ENCODE peak calls at places on chromosomes 7 and 10, in nine cellular contexts. J, E, H, D, P, A, I, V and X are unnamed samples.

GRCh38 chr10:106609867-106610266 is 554.6 kb downstream of the SORCS1 start:
- DNase-seq in J (no peak), V (peak), E (no peak), I (no peak), P (no peak), H (peak), D (no peak), A (peak), X (no peak)

GRCh38 chr7:24381919-24382505 is 98.0 kb downstream of the NPY start:
- DNase-seq in P (peak), I (no peak), J (no peak), H (peak), D (no peak), A (peak), E (no peak), V (peak), X (no peak)

GRCh38 chr7:98251251-98251843 is 685 bp downstream of the TECPR1 start:
- DNase-seq in H (no peak), J (peak), V (peak), E (no peak), P (no peak), D (no peak), I (peak), A (peak), X (no peak)

GRCh38 chr7:15463801-15464761 is 97.7 kb downstream of the AGMO start:
- DNase-seq in H (no peak), D (no peak), E (no peak), A (peak), P (no peak), I (no peak), J (no peak), V (peak), X (no peak)

GRCh38 chr7:22445140-22445722 is 54.8 kb downstream of the STEAP1B start:
- DNase-seq in H (peak), I (no peak), A (no peak), D (peak), J (peak), V (peak), E (no peak), P (no peak), X (no peak)

GRCh38 chr7:47088329-47089067 is 493.4 kb downstream of the TNS3 start:
- DNase-seq in A (peak), E (no peak), P (peak), J (no peak), H (peak), D (peak), V (peak), I (no peak), X (no peak)

GRCh38 chr10:117503170-117503885 is 39.2 kb upstream of the EMX2 start:
- DNase-seq in A (peak), E (no peak), V (peak), I (no peak), J (no peak), D (no peak), P (no peak), H (peak), X (peak)

GRCh38 chr10:11298116-11298515 is 280.4 kb downstream of the CELF2 start:
- DNase-seq in P (no peak), I (no peak), D (no peak), A (peak), V (peak), E (no peak), J (no peak), H (no peak), X (no peak)

GRCh38 chr7:23472974-23473847 is 2.9 kb upstream of the IGF2BP3 start:
- DNase-seq in I (no peak), D (no peak), P (no peak), H (peak), V (no peak), E (no peak), J (peak), A (no peak), X (no peak)

GRCh38 chr10:7310076-7310475 is 100.8 kb downstream of the SFMBT2 start:
- DNase-seq in I (no peak), P (no peak), H (no peak), J (no peak), V (no peak), A (no peak), E (no peak), D (no peak), X (no peak)

GRCh38 chr10:102814873-102815661 is 22.1 kb downstream of the CYP17A1 start:
- DNase-seq in A (peak), E (no peak), V (peak), H (no peak), D (peak), I (no peak), P (peak), J (peak), X (no peak)

GRCh38 chr7:55132890-55133551 is 114.2 kb downstream of the EGFR start:
- DNase-seq in A (peak), P (peak), E (peak), J (peak), I (no peak), H (no peak), D (no peak), V (peak), X (peak)

GRCh38 chr10:79981356-79981672 is 32.4 kb upstream of the SFTPD start:
- DNase-seq in D (no peak), J (no peak), V (no peak), P (no peak), H (no peak), A (no peak), E (no peak), I (no peak), X (no peak)

GRCh38 chr7:22680482-22680901 is 46.5 kb upstream of the IL6 start:
- DNase-seq in J (no peak), A (no peak), E (no peak), I (no peak), P (no peak), D (no peak), H (no peak), V (no peak), X (no peak)

GRCh38 chr10:132462463-132463332 is 65.7 kb downstream of the PWWP2B start:
- DNase-seq in A (no peak), I (no peak), P (no peak), V (no peak), D (no peak), H (no peak), J (peak), E (no peak), X (no peak)

GRCh38 chr10:21495686-21496284 is 29.7 kb downstream of the SKIDA1 start:
- DNase-seq in H (peak), P (no peak), A (peak), J (peak), E (no peak), D (peak), I (peak), V (peak), X (no peak)

GRCh38 chr10:117131390-117132327 is 6.4 kb downstream of the VAX1 start:
- DNase-seq in I (no peak), V (no peak), J (no peak), D (no peak), P (no peak), H (peak), E (no peak), A (no peak), X (no peak)

GRCh38 chr10:28679941-28680752 is 2.8 kb downstream of the BAMBI start:
- DNase-seq in A (no peak), I (no peak), D (no peak), P (no peak), E (no peak), J (no peak), H (peak), V (peak), X (no peak)

GRCh38 chr10:102347236-102347828 is 48.2 kb upstream of the NFKB2 start:
- DNase-seq in A (peak), J (no peak), V (peak), E (no peak), H (peak), P (peak), D (peak), I (no peak), X (no peak)

GRCh38 chr7:155809947-155810606 is 2.2 kb downstream of the SHH start:
- DNase-seq in H (peak), P (no peak), A (no peak), V (no peak), D (no peak), E (no peak), J (no peak), I (no peak), X (no peak)

GRCh38 chr10:48682265-48682664 is 2.4 kb upstream of the WDFY4 start:
- DNase-seq in J (no peak), P (no peak), A (no peak), I (no peak), D (no peak), V (no peak), E (no peak), H (no peak), X (no peak)

GRCh38 chr7:29139191-29139590 is 7.1 kb downstream of the CPVL start:
- DNase-seq in I (no peak), H (no peak), A (peak), D (no peak), J (no peak), V (no peak), E (no peak), P (peak), X (no peak)

GRCh38 chr7:158263110-158263963 is 324.3 kb downstream of the PTPRN2 start:
- DNase-seq in J (no peak), E (no peak), V (no peak), A (no peak), P (no peak), I (no peak), H (no peak), D (no peak), X (no peak)

GRCh38 chr7:82358923-82359322 is 84.7 kb downstream of the CACNA2D1 start:
- DNase-seq in E (no peak), V (no peak), I (no peak), J (no peak), P (no peak), D (no peak), A (no peak), H (no peak), X (no peak)

GRCh38 chr7:158941821-158942605 is 85.7 kb downstream of the DYNC2I1 start:
- DNase-seq in A (no peak), J (no peak), H (no peak), P (no peak), I (no peak), E (no peak), D (no peak), V (no peak), X (no peak)

GRCh38 chr7:146414872-146415271 is 298.3 kb downstream of the CNTNAP2 start:
- DNase-seq in P (no peak), H (no peak), I (no peak), J (no peak), V (no peak), D (no peak), E (no peak), A (no peak), X (no peak)

GRCh38 chr7:2224491-2224928 is 8.2 kb downstream of the MAD1L1 start:
- DNase-seq in I (no peak), V (no peak), A (no peak), H (no peak), E (no peak), J (no peak), P (no peak), D (no peak), X (no peak)

GRCh38 chr10:114079421-114079820 is 35.8 kb downstream of the ADRB1 start:
- DNase-seq in V (no peak), I (no peak), E (no peak), P (no peak), D (no peak), A (no peak), H (no peak), J (no peak), X (no peak)

GRCh38 chr7:105649727-105650381 is 68.6 kb upstream of the EFCAB10 start:
- DNase-seq in E (peak), V (peak), A (peak), I (no peak), H (no peak), P (peak), J (no peak), D (no peak), X (no peak)

GRCh38 chr10:11024596-11024995 is 6.9 kb downstream of the CELF2 start:
- DNase-seq in I (no peak), J (no peak), V (peak), D (no peak), A (peak), E (no peak), H (no peak), P (no peak), X (no peak)

DNA sequence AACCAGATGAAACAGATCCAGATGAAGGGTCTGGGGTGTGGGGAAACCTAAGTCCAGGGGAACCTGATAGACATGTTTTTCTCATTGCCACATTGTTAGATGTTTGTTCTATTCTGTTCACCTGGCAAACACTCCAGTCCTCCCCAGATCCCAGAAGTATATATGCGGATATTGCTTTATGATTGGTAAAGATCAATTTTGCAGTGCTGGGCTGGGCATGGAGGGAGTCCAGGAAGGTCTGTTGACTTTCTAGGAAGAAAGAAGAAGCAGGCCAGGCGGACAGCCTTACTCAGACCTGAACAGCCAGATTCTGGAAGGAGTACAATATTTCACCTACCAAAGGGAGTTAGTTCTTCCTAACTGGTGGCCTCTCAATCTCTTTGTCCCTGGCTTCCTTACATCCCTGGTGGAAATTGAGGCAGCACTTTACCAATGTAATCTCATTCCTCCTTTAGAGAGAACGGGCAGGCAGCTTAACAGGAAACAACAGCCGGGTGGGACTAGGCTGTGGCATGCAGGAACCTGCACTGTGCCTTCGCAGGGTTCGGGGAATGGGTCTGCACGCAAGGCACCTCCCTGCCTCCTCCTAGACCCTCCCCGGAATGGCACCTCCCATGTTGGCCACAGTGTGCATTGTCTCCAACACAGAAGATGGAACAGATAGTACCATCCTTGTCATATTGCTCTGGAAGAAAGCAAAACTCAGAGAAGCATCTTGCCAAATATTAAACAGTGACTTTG is 931 bp downstream of the GIMAP6 start:
- DNase-seq in H (no peak), E (no peak), A (no peak), P (no peak), I (peak), J (no peak), D (peak), V (no peak), X (no peak)
- H3K4me3 ChIP-seq in H (no peak), E (no peak), A (no peak), P (no peak), I (peak), J (peak), D (peak), V (no peak), X (no peak)

GRCh38 chr7:20785211-20786048 is 1.3 kb downstream of the SP8 start:
- DNase-seq in H (peak), J (peak), P (no peak), E (no peak), V (no peak), I (no peak), D (no peak), A (no peak), X (no peak)

GRCh38 chr7:20784311-20785210 is 2.1 kb downstream of the SP8 start:
- DNase-seq in I (no peak), D (no peak), H (peak), P (no peak), A (peak), E (no peak), V (no peak), J (peak), X (no peak)

GRCh38 chr7:20783131-20783715 is 3.5 kb downstream of the SP8 start:
- DNase-seq in P (no peak), H (no peak), I (no peak), J (no peak), A (no peak), E (no peak), D (no peak), V (no peak), X (no peak)

GRCh38 chr7:20786049-20786412 is 655 bp downstream of the SP8 start:
- DNase-seq in D (no peak), H (no peak), A (no peak), V (no peak), I (no peak), P (no peak), E (no peak), J (no peak), X (no peak)

DNA sequence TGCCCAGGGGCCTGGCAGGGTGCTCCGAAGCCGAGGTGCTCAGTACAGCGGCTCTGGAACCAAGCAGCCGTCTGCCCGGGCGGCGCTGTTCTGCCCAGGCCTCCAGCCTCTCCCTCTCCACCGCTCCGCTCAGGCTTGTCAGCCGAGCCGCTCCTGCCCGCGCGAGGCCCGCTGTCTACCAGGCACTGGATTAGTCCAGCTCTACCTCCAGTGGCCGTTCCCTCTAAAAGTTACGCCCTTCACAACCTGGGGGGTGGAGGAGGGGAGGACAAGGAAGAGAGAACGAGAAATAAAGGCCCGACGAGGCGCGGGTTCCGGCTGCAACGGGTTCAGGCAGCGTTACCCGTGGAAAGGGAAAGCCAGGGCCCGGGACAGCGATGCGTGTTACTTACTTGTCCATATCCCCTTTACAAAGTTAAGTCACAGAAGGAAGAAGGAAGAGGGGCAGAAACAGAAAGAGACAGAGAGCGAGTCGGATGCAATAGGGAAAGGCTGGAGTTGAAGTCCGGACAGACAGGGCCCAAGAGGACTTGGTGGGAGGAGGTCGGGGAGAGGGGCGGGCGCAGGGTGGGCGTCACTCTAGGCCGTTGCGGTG is 2.9 kb downstream of the SP8 start:
- DNase-seq in H (peak), D (peak), J (peak), V (no peak), P (no peak), A (peak), I (no peak), E (no peak), X (no peak)
- TF ChIP-seq CTCF in H (peak), D (no peak), J (no peak), V (no peak), P (no peak), A (no peak), I (no peak), E (no peak), X (no peak)

DNA sequence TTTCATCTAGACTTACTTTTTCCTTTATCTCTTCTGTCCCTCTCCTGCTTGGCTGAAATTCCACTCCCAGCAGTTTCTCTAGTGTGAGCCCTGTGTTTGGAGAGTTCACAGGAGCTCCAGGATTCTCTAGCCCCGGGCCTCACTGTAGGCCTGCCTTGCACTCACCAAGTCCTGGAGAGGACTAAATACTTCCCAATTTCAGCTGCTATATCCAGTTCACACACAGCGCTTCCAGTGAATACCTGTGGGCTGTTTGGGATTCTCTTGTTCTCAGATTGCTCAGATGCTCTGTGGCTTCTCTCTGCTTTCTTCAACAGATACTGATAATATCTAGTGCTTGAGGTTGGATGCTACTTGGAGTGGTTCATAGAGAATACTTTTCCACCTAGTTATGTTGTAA is 46.0 kb downstream of the MINPP1 start:
- DNase-seq in D (no peak), I (no peak), E (no peak), H (peak), P (peak), J (no peak), V (peak), A (no peak), X (no peak)
- H3K4me3 ChIP-seq in D (no peak), I (no peak), E (no peak), H (no peak), P (no peak), J (no peak), V (no peak), A (no peak), X (no peak)

DNA sequence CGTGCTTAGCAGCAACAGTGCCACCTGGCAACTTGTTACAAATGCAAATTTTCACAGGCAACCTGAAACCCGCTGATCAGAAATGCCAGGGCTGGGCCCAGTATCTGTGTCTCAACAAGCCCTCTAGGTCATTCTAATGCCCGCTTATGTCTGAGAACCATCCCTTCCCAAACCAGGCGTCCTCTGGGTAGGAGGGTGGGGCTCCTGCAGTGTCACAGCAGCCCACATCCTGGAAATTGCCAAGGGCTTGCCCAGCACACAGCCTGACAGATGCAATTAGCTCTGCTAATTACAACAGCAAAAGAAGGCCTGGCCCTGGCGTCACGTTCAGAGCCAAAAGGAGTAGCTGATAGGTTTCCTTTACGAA is 15.9 kb downstream of the ITPRIP start:
- DNase-seq in A (no peak), I (no peak), E (no peak), H (no peak), V (no peak), D (no peak), P (no peak), J (no peak), X (no peak)
- TF ChIP-seq CTCF in A (no peak), I (no peak), E (no peak), H (no peak), V (no peak), D (no peak), P (no peak), J (no peak), X (no peak)

DNA sequence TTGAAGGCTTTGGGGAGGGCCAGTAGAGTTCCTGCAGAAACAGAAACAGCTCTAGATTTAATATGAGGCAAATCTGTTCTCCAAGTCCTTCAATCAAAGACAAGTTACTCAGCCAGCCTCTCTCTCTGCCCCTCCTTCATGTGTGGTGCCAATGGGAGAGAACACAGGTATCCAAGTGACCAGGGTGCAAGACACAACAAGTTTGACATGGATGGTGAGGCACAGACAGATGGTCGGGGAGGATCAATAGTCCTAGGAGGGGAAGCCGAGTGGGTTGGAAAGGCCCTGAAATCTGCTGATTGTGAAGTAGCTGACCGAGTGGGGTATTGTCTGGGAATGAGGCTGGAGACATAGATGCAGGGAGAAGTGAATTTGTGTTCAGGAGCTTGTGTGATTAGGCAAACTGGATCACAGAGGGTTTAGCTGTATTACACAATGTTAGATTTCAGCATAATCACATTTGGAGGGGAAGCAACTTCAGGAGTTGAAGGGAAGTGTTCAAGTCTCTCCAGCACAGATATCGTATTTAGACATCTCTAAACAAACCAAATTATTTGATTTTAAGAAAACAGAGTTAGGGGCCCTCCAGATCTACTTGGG is 1.5 kb downstream of the GIMAP1 start:
- DNase-seq in V (no peak), P (no peak), I (no peak), D (no peak), E (no peak), H (no peak), J (no peak), A (no peak), X (no peak)
- H3K4me3 ChIP-seq in V (no peak), P (no peak), I (peak), D (peak), E (no peak), H (no peak), J (peak), A (no peak), X (no peak)